ENCODE peak calls at places on chromosome 11, in six cellular contexts. One of them, this sample, is unnamed.

GRCh38 chr11:87600938-87601337 is 563.2 kb downstream of the TMEM135 start:
- DNase-seq in H1: no peak
- DNase-seq in GM12891: no peak
- DNase-seq in HepG2: no peak
- DNase-seq in K562: no peak
- DNase-seq in GM12878: no peak
- DNase-seq in this sample: no peak

GRCh38 chr11:117146521-117146920 is 2.4 kb downstream of the PAFAH1B2 start:
- DNase-seq in GM12891: no peak
- DNase-seq in H1: no peak
- DNase-seq in K562: no peak
- DNase-seq in GM12878: no peak
- DNase-seq in HepG2: no peak
- DNase-seq in this sample: no peak

GRCh38 chr11:113331436-113331835 is 17.1 kb downstream of the TTC12 start:
- DNase-seq in GM12878: no peak
- DNase-seq in HepG2: no peak
- DNase-seq in GM12891: no peak
- DNase-seq in K562: no peak
- DNase-seq in H1: no peak
- DNase-seq in this sample: no peak

GRCh38 chr11:35615911-35616900 is 2.1 kb upstream of the FJX1 start:
- DNase-seq in GM12878: no peak
- DNase-seq in K562: peak; percentile 56
- DNase-seq in H1: no peak
- DNase-seq in HepG2: peak; percentile 27
- DNase-seq in GM12891: no peak
- DNase-seq in this sample: no peak

GRCh38 chr11:43924112-43924855 is 18.2 kb upstream of the C11orf96 start:
- DNase-seq in GM12891: no peak
- DNase-seq in HepG2: no peak
- DNase-seq in H1: no peak
- DNase-seq in GM12878: no peak
- DNase-seq in K562: no peak
- DNase-seq in this sample: no peak

GRCh38 chr11:18011633-18012313 is 1.1 kb downstream of the SERGEF start:
- DNase-seq in GM12878: no peak
- DNase-seq in HepG2: peak; percentile 21
- DNase-seq in K562: no peak
- DNase-seq in GM12891: peak; percentile 9
- DNase-seq in H1: no peak
- DNase-seq in this sample: no peak

GRCh38 chr11:118885319-118885718 is 1.6 kb downstream of the CXCR5 start:
- DNase-seq in H1: no peak
- DNase-seq in GM12878: no peak
- DNase-seq in HepG2: no peak
- DNase-seq in K562: no peak
- DNase-seq in GM12891: no peak
- DNase-seq in this sample: no peak

GRCh38 chr11:66727282-66727882 is 1.6 kb downstream of the SPTBN2 start:
- DNase-seq in H1: no peak
- DNase-seq in HepG2: no peak
- DNase-seq in GM12891: peak; percentile 53
- DNase-seq in GM12878: no peak
- DNase-seq in K562: peak; percentile 81
- DNase-seq in this sample: no peak

GRCh38 chr11:76629133-76629852 is 41.3 kb downstream of the LRRC32 start:
- DNase-seq in HepG2: no peak
- DNase-seq in GM12878: peak; percentile 38
- DNase-seq in K562: no peak
- DNase-seq in H1: no peak
- DNase-seq in GM12891: no peak
- DNase-seq in this sample: no peak

GRCh38 chr11:72721689-72722049 is 30.5 kb downstream of the ARAP1 start:
- DNase-seq in GM12878: no peak
- DNase-seq in GM12891: no peak
- DNase-seq in HepG2: no peak
- DNase-seq in H1: no peak
- DNase-seq in K562: no peak
- DNase-seq in this sample: no peak

GRCh38 chr11:27913650-27914049 is 194.3 kb downstream of the KIF18A start:
- DNase-seq in GM12891: no peak
- DNase-seq in K562: no peak
- DNase-seq in HepG2: no peak
- DNase-seq in H1: no peak
- DNase-seq in GM12878: no peak
- DNase-seq in this sample: no peak

GRCh38 chr11:76901144-76901543 is 40.4 kb downstream of the ACER3 start:
- DNase-seq in HepG2: no peak
- DNase-seq in H1: no peak
- DNase-seq in GM12878: no peak
- DNase-seq in K562: no peak
- DNase-seq in GM12891: no peak
- DNase-seq in this sample: no peak

GRCh38 chr11:23284626-23285025 is 424.4 kb upstream of the CCDC179 start:
- DNase-seq in GM12891: no peak
- DNase-seq in HepG2: no peak
- DNase-seq in GM12878: no peak
- DNase-seq in K562: no peak
- DNase-seq in H1: no peak
- DNase-seq in this sample: no peak

GRCh38 chr11:92269021-92269420 is 44.4 kb downstream of the FAT3 start:
- DNase-seq in GM12891: no peak
- DNase-seq in K562: no peak
- DNase-seq in GM12878: no peak
- DNase-seq in H1: peak; percentile 9
- DNase-seq in HepG2: peak; percentile 4
- DNase-seq in this sample: no peak

GRCh38 chr11:134577801-134578200 is 165.8 kb upstream of the B3GAT1 start:
- DNase-seq in GM12878: no peak
- DNase-seq in HepG2: no peak
- DNase-seq in H1: no peak
- DNase-seq in GM12891: no peak
- DNase-seq in K562: no peak
- DNase-seq in this sample: no peak

GRCh38 chr11:128299132-128299726 is 288.1 kb downstream of the ETS1 start:
- DNase-seq in HepG2: no peak
- DNase-seq in GM12878: peak; percentile 76
- DNase-seq in K562: no peak
- DNase-seq in H1: no peak
- DNase-seq in GM12891: no peak
- DNase-seq in this sample: no peak

GRCh38 chr11:131064373-131064991 is 148.2 kb upstream of the SNX19 start:
- DNase-seq in GM12891: peak; percentile 40
- DNase-seq in H1: peak; percentile 82
- DNase-seq in K562: peak; percentile 65
- DNase-seq in HepG2: peak; percentile 42
- DNase-seq in GM12878: peak; percentile 5
- DNase-seq in this sample: peak; percentile 24

GRCh38 chr11:121643530-121644512 is 191.1 kb upstream of the SORL1-AS1 start:
- DNase-seq in HepG2: no peak
- DNase-seq in K562: peak; percentile 17
- DNase-seq in GM12878: no peak
- DNase-seq in GM12891: no peak
- DNase-seq in H1: no peak
- DNase-seq in this sample: no peak

GRCh38 chr11:72446929-72447753 is 12.8 kb upstream of the CLPB start:
- DNase-seq in GM12891: no peak
- DNase-seq in HepG2: peak; percentile 62
- DNase-seq in GM12878: no peak
- DNase-seq in H1: no peak
- DNase-seq in K562: peak; percentile 45
- DNase-seq in this sample: no peak

GRCh38 chr11:134237557-134237922 is 13.1 kb downstream of the VPS26B start:
- DNase-seq in HepG2: no peak
- DNase-seq in K562: no peak
- DNase-seq in GM12878: no peak
- DNase-seq in H1: no peak
- DNase-seq in GM12891: no peak
- DNase-seq in this sample: no peak

GRCh38 chr11:119584193-119585037 is 144.6 kb downstream of the NECTIN1 start:
- DNase-seq in HepG2: no peak
- DNase-seq in GM12891: peak; percentile 27
- DNase-seq in H1: peak; percentile 70
- DNase-seq in K562: peak; percentile 77
- DNase-seq in GM12878: no peak
- DNase-seq in this sample: no peak

GRCh38 chr11:7969756-7970646 is 4.8 kb upstream of the NLRP10 start:
- DNase-seq in GM12878: no peak
- DNase-seq in HepG2: no peak
- DNase-seq in K562: no peak
- DNase-seq in H1: peak; percentile 21
- DNase-seq in GM12891: no peak
- DNase-seq in this sample: no peak

GRCh38 chr11:76596652-76597051 is 73.9 kb downstream of the LRRC32 start:
- DNase-seq in GM12891: no peak
- DNase-seq in K562: no peak
- DNase-seq in H1: no peak
- DNase-seq in GM12878: no peak
- DNase-seq in HepG2: no peak
- DNase-seq in this sample: no peak

GRCh38 chr11:120978701-120979100 is 45.2 kb upstream of the TBCEL start:
- DNase-seq in GM12891: no peak
- DNase-seq in GM12878: no peak
- DNase-seq in HepG2: no peak
- DNase-seq in H1: no peak
- DNase-seq in K562: no peak
- DNase-seq in this sample: no peak

GRCh38 chr11:83054904-83055380 is 16.8 kb downstream of the RAB30 start:
- DNase-seq in GM12878: no peak
- DNase-seq in HepG2: peak; percentile 24
- DNase-seq in K562: no peak
- DNase-seq in GM12891: no peak
- DNase-seq in H1: no peak
- DNase-seq in this sample: no peak

GRCh38 chr11:131223198-131223975 is 147.0 kb upstream of the NTM start:
- DNase-seq in K562: no peak
- DNase-seq in H1: no peak
- DNase-seq in HepG2: no peak
- DNase-seq in GM12878: peak; percentile 4
- DNase-seq in GM12891: no peak
- DNase-seq in this sample: no peak

GRCh38 chr11:74371269-74372039 is 26.8 kb downstream of the PGM2L1 start:
- DNase-seq in K562: no peak
- DNase-seq in GM12878: no peak
- DNase-seq in HepG2: no peak
- DNase-seq in H1: no peak
- DNase-seq in GM12891: no peak
- DNase-seq in this sample: no peak

GRCh38 chr11:5932671-5933070 is 9.4 kb upstream of the OR56A3 start:
- DNase-seq in H1: no peak
- DNase-seq in GM12878: no peak
- DNase-seq in K562: no peak
- DNase-seq in HepG2: no peak
- DNase-seq in GM12891: no peak
- DNase-seq in this sample: no peak
- TF ChIP-seq POLR2A in H1: no peak
- TF ChIP-seq POLR2A in GM12878: no peak
- TF ChIP-seq POLR2A in K562: no peak
- TF ChIP-seq POLR2A in HepG2: no peak
- TF ChIP-seq POLR2A in GM12891: no peak
- TF ChIP-seq POLR2A in this sample: no peak

GRCh38 chr11:6703247-6704063 is 20.3 kb upstream of the MRPL17 start:
- DNase-seq in HepG2: peak; percentile 64
- DNase-seq in GM12878: no peak
- DNase-seq in H1: no peak
- DNase-seq in K562: no peak
- DNase-seq in GM12891: no peak
- DNase-seq in this sample: no peak

DNA sequence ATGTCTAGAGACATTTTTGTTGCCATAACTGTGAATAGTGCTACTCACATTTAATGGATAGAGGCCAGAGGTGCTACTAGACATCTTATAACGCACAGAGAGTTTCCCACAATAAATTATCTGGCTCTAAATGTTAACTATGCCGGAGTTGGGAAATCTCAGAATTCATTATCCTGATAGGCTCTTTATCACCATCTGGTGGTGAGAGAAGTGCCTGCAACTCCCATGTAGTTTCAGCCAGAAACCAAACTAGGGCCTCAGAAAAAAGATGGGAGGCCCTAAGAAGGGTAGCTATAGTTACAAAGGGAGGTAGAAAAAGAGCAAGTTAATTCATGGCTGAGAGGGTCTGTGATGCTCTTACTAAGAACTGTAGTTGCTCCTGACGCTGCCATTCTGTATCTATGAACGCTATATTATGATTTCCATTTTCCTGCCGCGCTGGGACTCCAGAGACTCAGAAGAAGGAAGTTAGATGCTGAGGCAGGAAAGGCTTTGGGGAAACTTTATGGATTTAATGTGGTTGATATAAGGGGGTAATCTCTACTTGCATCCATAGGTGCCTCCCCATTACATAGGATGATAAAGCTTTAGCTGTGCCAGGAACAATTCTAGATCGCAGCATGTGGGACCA is 22.9 kb upstream of the MRPL17 start:
- DNase-seq in GM12891: no peak
- DNase-seq in H1: no peak
- DNase-seq in GM12878: no peak
- DNase-seq in K562: peak; percentile 58
- DNase-seq in HepG2: peak; percentile 20
- DNase-seq in this sample: peak; percentile 23
- TF ChIP-seq TAF1 in GM12891: no peak
- TF ChIP-seq TAF1 in H1: no peak
- TF ChIP-seq TAF1 in GM12878: no peak
- TF ChIP-seq TAF1 in K562: no peak
- TF ChIP-seq TAF1 in HepG2: no peak
- TF ChIP-seq TAF1 in this sample: no peak

GRCh38 chr11:64298966-64299846 is 952 bp upstream of the CATSPERZ start:
- DNase-seq in H1: no peak
- DNase-seq in K562: no peak
- DNase-seq in GM12891: no peak
- DNase-seq in GM12878: no peak
- DNase-seq in HepG2: no peak
- DNase-seq in this sample: no peak
- TF ChIP-seq POLR2AphosphoS5 in H1: no peak
- TF ChIP-seq POLR2AphosphoS5 in K562: no peak
- TF ChIP-seq POLR2AphosphoS5 in GM12891: no peak
- TF ChIP-seq POLR2AphosphoS5 in GM12878: no peak
- TF ChIP-seq POLR2AphosphoS5 in HepG2: no peak
- TF ChIP-seq POLR2AphosphoS5 in this sample: no peak

GRCh38 chr11:65436412-65437032 is 13.9 kb downstream of the NEAT1 start:
- DNase-seq in K562: no peak
- DNase-seq in GM12891: no peak
- DNase-seq in HepG2: no peak
- DNase-seq in H1: no peak
- DNase-seq in GM12878: no peak
- DNase-seq in this sample: no peak

GRCh38 chr11:65437436-65438227 is 15.0 kb downstream of the NEAT1 start:
- DNase-seq in HepG2: no peak
- DNase-seq in GM12891: no peak
- DNase-seq in K562: no peak
- DNase-seq in GM12878: no peak
- DNase-seq in H1: no peak
- DNase-seq in this sample: no peak

GRCh38 chr11:65440831-65441499 is 18.4 kb downstream of the NEAT1 start:
- DNase-seq in GM12878: peak; percentile 98
- DNase-seq in HepG2: no peak
- DNase-seq in GM12891: no peak
- DNase-seq in K562: no peak
- DNase-seq in H1: no peak
- DNase-seq in this sample: no peak

GRCh38 chr11:65439331-65440181 is 17.0 kb downstream of the NEAT1 start:
- DNase-seq in H1: no peak
- DNase-seq in GM12891: no peak
- DNase-seq in GM12878: no peak
- DNase-seq in HepG2: no peak
- DNase-seq in K562: peak; percentile 13
- DNase-seq in this sample: no peak

GRCh38 chr11:65438257-65439151 is 15.9 kb downstream of the NEAT1 start:
- DNase-seq in H1: no peak
- DNase-seq in GM12878: no peak
- DNase-seq in K562: no peak
- DNase-seq in GM12891: no peak
- DNase-seq in HepG2: no peak
- DNase-seq in this sample: no peak
- TF ChIP-seq POLR2A in H1: no peak
- TF ChIP-seq POLR2A in GM12878: no peak
- TF ChIP-seq POLR2A in K562: peak; percentile 14
- TF ChIP-seq POLR2A in GM12891: no peak
- TF ChIP-seq POLR2A in HepG2: no peak
- TF ChIP-seq POLR2A in this sample: no peak

This sample was measured in GM12892.